ENCODE peak calls at places on chromosomes 6 and 20, in eight cellular contexts. Q is breast epithelium, L is testis, M is body of pancreas, X is GM12878, N is right lobe of liver, F is upper lobe of left lung, R is spleen. V is an unnamed sample.

GRCh38 chr6:8549381-8549780 is 114.0 kb upstream of the SLC35B3 start:
- DNase-seq in Q (no peak), L (no peak), M (no peak), X (no peak), N (no peak), F (no peak), R (no peak), V (no peak)

GRCh38 chr20:58753267-58753928 is 60.8 kb downstream of the NPEPL1 start:
- DNase-seq in Q (no peak), L (no peak), M (no peak), X (no peak), N (no peak), F (no peak), R (peak; percentile 31), V (no peak)

GRCh38 chr6:166956444-166957086 is at the start of gene RNASET2:
- DNase-seq in Q (peak; percentile 97), L (peak; percentile 98), M (peak; percentile 98), X (no peak), N (peak; percentile 99), F (peak; percentile 100), R (peak; percentile 100), V (peak; percentile 100)

GRCh38 chr6:122641818-122642217 is 31.6 kb downstream of the PKIB start:
- DNase-seq in Q (no peak), L (no peak), M (no peak), X (no peak), N (no peak), F (no peak), R (no peak), V (no peak)

GRCh38 chr6:52603000-52603795 is 26.3 kb upstream of the TRAM2 start:
- DNase-seq in Q (no peak), L (no peak), M (no peak), X (no peak), N (no peak), F (no peak), R (no peak), V (no peak)

GRCh38 chr20:43949741-43950618 is 35.3 kb downstream of the TOX2 start:
- DNase-seq in Q (no peak), L (no peak), M (peak; percentile 21), X (peak; percentile 66), N (peak; percentile 49), F (peak; percentile 41), R (peak; percentile 91), V (peak; percentile 59)

GRCh38 chr6:82492134-82492533 is 128.5 kb downstream of the TPBG start:
- DNase-seq in Q (no peak), L (no peak), M (no peak), X (no peak), N (no peak), F (no peak), R (no peak), V (no peak)

GRCh38 chr6:148451690-148452089 is 109.1 kb downstream of the SASH1 start:
- DNase-seq in Q (no peak), L (no peak), M (no peak), X (no peak), N (no peak), F (no peak), R (no peak), V (peak; percentile 15)

GRCh38 chr6:20610636-20611200 is 76.5 kb downstream of the CDKAL1 start:
- DNase-seq in Q (no peak), L (no peak), M (no peak), X (no peak), N (no peak), F (no peak), R (no peak), V (no peak)

GRCh38 chr6:154167163-154167562 is 128.1 kb downstream of the OPRM1 start:
- DNase-seq in Q (no peak), L (no peak), M (no peak), X (no peak), N (no peak), F (no peak), R (no peak), V (no peak)

GRCh38 chr6:7047966-7048365 is 59.8 kb upstream of the RREB1 start:
- DNase-seq in Q (no peak), L (no peak), M (no peak), X (no peak), N (no peak), F (no peak), R (no peak), V (no peak)

GRCh38 chr6:106547556-106547955 is 81.7 kb downstream of the RTN4IP1 start:
- DNase-seq in Q (no peak), L (no peak), M (no peak), X (no peak), N (no peak), F (no peak), R (no peak), V (no peak)

GRCh38 chr20:36542019-36542488 is 735 bp downstream of the MYL9 start:
- DNase-seq in Q (no peak), L (peak; percentile 69), M (no peak), X (no peak), N (no peak), F (no peak), R (peak; percentile 61), V (peak; percentile 38)

GRCh38 chr6:2777249-2777648 is 12.1 kb downstream of the WRNIP1 start:
- DNase-seq in Q (no peak), L (no peak), M (no peak), X (no peak), N (no peak), F (no peak), R (no peak), V (no peak)

GRCh38 chr6:2781685-2782355 is 16.6 kb downstream of the WRNIP1 start:
- DNase-seq in Q (no peak), L (no peak), M (no peak), X (no peak), N (no peak), F (no peak), R (no peak), V (no peak)

GRCh38 chr6:2782356-2782708 is 17.1 kb downstream of the WRNIP1 start:
- DNase-seq in Q (no peak), L (no peak), M (no peak), X (no peak), N (no peak), F (no peak), R (no peak), V (no peak)

GRCh38 chr6:2782825-2783187 is 17.6 kb downstream of the WRNIP1 start:
- DNase-seq in Q (no peak), L (no peak), M (no peak), X (no peak), N (no peak), F (no peak), R (no peak), V (no peak)

DNA sequence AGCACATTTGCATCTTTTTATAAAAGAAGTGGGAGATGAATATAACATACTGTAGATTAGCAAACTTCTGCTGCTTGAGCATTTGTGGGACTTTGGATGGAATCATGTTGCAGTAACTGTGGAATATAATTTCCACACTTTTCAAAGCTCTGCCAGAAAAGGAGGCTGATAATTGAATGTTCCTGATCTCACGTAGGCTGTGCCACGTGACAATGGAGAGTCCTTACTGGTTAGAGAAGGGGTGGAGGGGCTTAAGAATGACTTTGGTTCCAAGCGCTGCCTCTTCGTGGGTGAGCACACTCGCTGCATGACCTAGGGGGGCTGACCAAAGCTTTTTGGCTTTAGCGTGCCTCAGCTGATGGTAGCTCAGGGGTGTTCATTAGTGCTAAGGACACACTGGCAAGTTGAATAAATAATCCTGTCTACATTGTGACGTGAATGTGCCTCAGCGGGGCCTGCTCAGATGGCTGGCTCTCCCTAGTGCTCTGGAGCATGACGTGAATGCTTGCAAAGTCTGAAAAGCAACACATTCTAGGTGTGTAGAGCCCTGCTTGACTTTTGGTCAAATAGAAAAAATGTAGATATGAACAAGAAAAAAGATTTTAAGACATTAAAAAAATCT is 15.0 kb downstream of the WRNIP1 start:
- DNase-seq in Q (no peak), L (no peak), M (no peak), X (no peak), N (no peak), F (no peak), R (no peak), V (no peak)
- H3K36me3 ChIP-seq in Q (no peaks in the 10 kb centered on the region), L (no peaks in the 10 kb centered on the region), M (no peaks in the 10 kb centered on the region), X (peaks cover 24% of the 10 kb centered on the region), N (peaks cover 5% of the 10 kb centered on the region), F (peaks cover 2% of the 10 kb centered on the region), R (peaks cover 34% of the 10 kb centered on the region), V (peaks cover 18% of the 10 kb centered on the region)

DNA sequence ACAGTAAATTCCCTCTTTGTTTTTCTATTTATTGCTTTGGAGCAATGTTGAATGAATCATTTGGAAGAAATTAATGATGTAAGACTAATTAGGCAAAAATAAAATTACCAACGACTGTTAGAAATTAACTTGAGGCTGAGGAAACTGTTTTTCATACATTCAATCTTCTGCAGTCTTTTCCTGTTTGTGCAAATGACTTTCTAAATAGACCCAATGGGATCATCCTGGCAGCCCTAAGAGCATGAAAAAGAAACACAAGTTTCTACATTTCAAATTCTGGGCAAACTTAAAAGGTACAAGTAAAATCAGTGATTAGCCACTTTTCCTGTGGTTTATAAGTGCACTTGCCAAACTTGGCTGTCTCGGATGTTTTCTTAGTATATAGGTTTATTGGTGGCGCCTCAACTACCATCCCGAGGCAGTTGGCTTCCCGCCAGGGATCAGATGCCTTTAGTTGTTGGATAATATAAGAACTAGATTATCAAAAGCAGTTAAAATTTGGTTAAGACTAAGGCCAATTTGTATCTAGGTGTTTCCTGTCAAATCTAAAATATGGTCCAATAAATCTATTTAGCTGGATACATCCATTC is 181.2 kb downstream of the ISM1 start:
- DNase-seq in Q (no peak), L (no peak), M (no peak), X (no peak), N (no peak), F (no peak), R (no peak), V (peak; percentile 31)
- TF ChIP-seq POLR2A in Q (no peak), L (no peak), M (no peak), X (no peak), N (no peak), F (no peak), R (no peak), V (no peak)

DNA sequence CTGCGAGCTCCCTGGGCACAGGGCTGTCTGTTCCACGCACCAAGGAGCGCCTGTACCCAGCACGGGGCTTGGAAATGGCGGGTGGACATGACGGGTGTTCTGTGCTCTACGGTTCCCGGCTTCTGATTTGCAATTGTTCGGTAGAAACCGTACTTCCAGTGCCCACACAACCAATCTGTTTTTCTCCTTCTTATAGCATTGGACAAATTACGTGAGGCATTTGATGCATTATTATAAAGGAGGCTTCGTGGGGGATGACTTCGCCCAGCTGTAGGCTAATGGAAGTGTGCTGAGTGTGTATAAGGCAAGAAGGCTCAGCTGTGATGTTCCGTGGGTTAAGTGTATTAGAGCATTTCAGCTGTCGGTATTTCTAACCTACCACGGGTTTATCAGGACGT is 9.8 kb upstream of the RPS21 start:
- DNase-seq in Q (no peak), L (no peak), M (no peak), X (no peak), N (no peak), F (no peak), R (no peak), V (no peak)
- H3K4me1 ChIP-seq in Q (no peaks in the 10 kb centered on the region), L (peaks cover 68% of the 10 kb centered on the region), M (peaks cover 48% of the 10 kb centered on the region), X (no peaks in the 10 kb centered on the region), N (peaks cover 24% of the 10 kb centered on the region), F (peaks cover 62% of the 10 kb centered on the region), R (no peaks in the 10 kb centered on the region), V (peaks cover 38% of the 10 kb centered on the region)

DNA sequence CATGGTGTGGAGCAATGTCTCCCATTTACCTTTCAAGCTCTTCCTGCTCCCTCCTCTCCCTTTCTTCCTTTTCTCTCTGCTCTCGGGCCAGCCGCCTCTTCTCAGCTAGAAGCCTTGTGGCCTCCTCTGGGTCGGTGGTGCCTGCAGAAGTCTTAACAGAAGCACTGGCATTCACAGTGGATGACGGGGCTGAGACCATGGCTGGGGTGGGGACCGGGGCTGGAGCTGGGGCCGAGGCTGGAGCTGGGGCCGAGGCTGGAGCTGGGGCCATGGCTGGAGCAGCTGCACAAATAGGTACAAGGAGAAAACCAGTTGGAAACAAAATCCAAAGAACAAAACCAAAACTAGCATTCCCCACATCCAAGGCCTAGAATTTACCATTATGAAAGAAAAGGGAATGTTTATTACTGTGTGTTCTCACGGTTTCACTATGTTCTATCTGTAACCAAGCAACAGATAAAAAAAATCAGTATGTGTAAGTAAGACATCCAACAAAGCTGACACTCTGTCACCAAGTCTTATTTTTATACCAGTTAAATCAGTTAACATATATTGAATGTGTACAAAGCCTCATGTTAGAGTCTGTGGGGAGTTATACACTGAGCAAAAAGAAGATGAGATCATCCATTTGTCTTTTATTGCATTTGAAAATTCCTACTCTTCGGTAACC is 72.9 kb upstream of the BCLAF1 start:
- DNase-seq in Q (no peak), L (no peak), M (no peak), X (no peak), N (no peak), F (peak; percentile 67), R (no peak), V (no peak)
- H3K36me3 ChIP-seq in Q (no peaks in the 10 kb centered on the region), L (no peaks in the 10 kb centered on the region), M (no peaks in the 10 kb centered on the region), X (no peaks in the 10 kb centered on the region), N (peaks cover 21% of the 10 kb centered on the region), F (no peaks in the 10 kb centered on the region), R (peaks cover 4% of the 10 kb centered on the region), V (peaks cover 3% of the 10 kb centered on the region)

V was measured in transverse colon.